ENCODE peak calls at places on chromosomes 3 and 15, in nine cellular contexts. P is stomach, W is tibial artery, G is mesendoderm, F is hepatocyte, Y is GM23248, J is heart left ventricle, I is uterus, U is left ventricle myocardium inferior. O is an unnamed sample.

GRCh38 chr15:60004846-60005351 is 788 bp downstream of the FOXB1 start:
- DNase-seq in P (no peak), W (no peak), G (peak; percentile 78), F (no peak), Y (peak; percentile 27), J (no peak), I (no peak), U (no peak), O (no peak)

GRCh38 chr3:128476659-128477058 is 10.0 kb upstream of the DNAJB8 start:
- DNase-seq in P (no peak), W (no peak), G (no peak), F (no peak), Y (no peak), J (no peak), I (no peak), U (no peak), O (no peak)

GRCh38 chr3:97821413-97821809 is 400 bp upstream of the CRYBG3 start:
- DNase-seq in P (peak; percentile 45), W (peak; percentile 71), G (no peak), F (peak; percentile 66), Y (no peak), J (peak; percentile 59), I (no peak), U (peak; percentile 38), O (peak; percentile 2)

GRCh38 chr15:86743283-86743903 is 663.7 kb downstream of the AGBL1 start:
- DNase-seq in P (peak; percentile 36), W (no peak), G (peak; percentile 84), F (peak; percentile 73), Y (no peak), J (no peak), I (peak; percentile 23), U (peak; percentile 25), O (no peak)

GRCh38 chr3:192060160-192060783 is 599.3 kb downstream of the PYDC2 start:
- DNase-seq in P (no peak), W (no peak), G (no peak), F (no peak), Y (no peak), J (no peak), I (no peak), U (no peak), O (no peak)

GRCh38 chr3:38109580-38110313 is 27.2 kb downstream of the ACAA1 start:
- DNase-seq in P (peak; percentile 15), W (peak; percentile 62), G (no peak), F (no peak), Y (no peak), J (no peak), I (no peak), U (no peak), O (no peak)

GRCh38 chr15:54353726-54354125 is 375.5 kb downstream of the UNC13C start:
- DNase-seq in P (no peak), W (no peak), G (no peak), F (no peak), Y (no peak), J (no peak), I (no peak), U (no peak), O (no peak)

GRCh38 chr3:30622047-30622545 is 15.7 kb downstream of the TGFBR2 start:
- DNase-seq in P (no peak), W (no peak), G (no peak), F (no peak), Y (no peak), J (no peak), I (no peak), U (no peak), O (no peak)

GRCh38 chr3:128933922-128934253 is 54.5 kb downstream of the ACAD9 start:
- DNase-seq in P (no peak), W (no peak), G (no peak), F (no peak), Y (no peak), J (no peak), I (no peak), U (no peak), O (no peak)

GRCh38 chr15:60320365-60320764 is 77.4 kb downstream of the ANXA2 start:
- DNase-seq in P (no peak), W (no peak), G (no peak), F (no peak), Y (no peak), J (no peak), I (no peak), U (no peak), O (no peak)

GRCh38 chr15:61890106-61890505 is 170.1 kb downstream of the VPS13C start:
- DNase-seq in P (no peak), W (no peak), G (no peak), F (no peak), Y (no peak), J (no peak), I (no peak), U (no peak), O (no peak)

GRCh38 chr3:14266361-14266760 is 87.7 kb downstream of the LSM3 start:
- DNase-seq in P (no peak), W (no peak), G (no peak), F (peak; percentile 58), Y (peak; percentile 96), J (peak; percentile 63), I (peak; percentile 84), U (peak; percentile 42), O (no peak)

GRCh38 chr15:61038387-61038786 is 190.7 kb downstream of the RORA start:
- DNase-seq in P (no peak), W (no peak), G (no peak), F (peak; percentile 15), Y (peak; percentile 26), J (no peak), I (no peak), U (no peak), O (no peak)

GRCh38 chr3:165874663-165875489 is 37.7 kb upstream of the BCHE start:
- DNase-seq in P (no peak), W (no peak), G (peak; percentile 45), F (peak; percentile 12), Y (no peak), J (no peak), I (no peak), U (no peak), O (no peak)

GRCh38 chr3:139357899-139358298 is 14.1 kb downstream of the MRPS22 start:
- DNase-seq in P (no peak), W (no peak), G (no peak), F (no peak), Y (no peak), J (no peak), I (no peak), U (no peak), O (no peak)

GRCh38 chr3:11145888-11146287 is 8.4 kb upstream of the HRH1 start:
- DNase-seq in P (no peak), W (no peak), G (no peak), F (no peak), Y (peak; percentile 84), J (no peak), I (no peak), U (no peak), O (no peak)

DNA sequence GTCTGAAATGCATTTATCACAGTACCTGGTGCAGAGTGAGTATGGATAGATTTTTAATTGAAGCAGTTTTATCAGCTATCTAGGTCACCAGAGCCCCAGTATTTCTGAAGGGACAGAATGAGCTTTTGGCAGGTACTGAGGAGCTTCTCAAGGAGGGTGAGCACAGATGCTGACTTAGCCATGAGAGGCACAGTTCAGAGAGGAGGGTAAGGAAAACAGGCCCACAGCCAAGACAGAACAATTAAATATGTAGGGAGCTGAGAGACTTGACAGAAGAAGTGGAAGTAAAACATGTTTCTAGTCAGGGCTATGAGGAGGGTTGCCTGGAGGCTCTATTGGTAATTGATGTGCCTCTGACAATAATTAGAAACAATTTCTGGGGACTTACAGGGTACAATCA is 20.1 kb downstream of the ZNF80 start:
- DNase-seq in P (no peak), W (no peak), G (no peak), F (no peak), Y (no peak), J (no peak), I (no peak), U (no peak), O (no peak)
- H3K4me1 ChIP-seq in P (peaks cover 10% of the 10 kb centered on the region), W (no peaks in the 10 kb centered on the region), G (peaks cover 15% of the 10 kb centered on the region), F (no peaks in the 10 kb centered on the region), Y (peaks cover 18% of the 10 kb centered on the region), J (peaks cover 10% of the 10 kb centered on the region), I (no peaks in the 10 kb centered on the region), U (peaks cover 16% of the 10 kb centered on the region), O (peaks cover 6% of the 10 kb centered on the region)

DNA sequence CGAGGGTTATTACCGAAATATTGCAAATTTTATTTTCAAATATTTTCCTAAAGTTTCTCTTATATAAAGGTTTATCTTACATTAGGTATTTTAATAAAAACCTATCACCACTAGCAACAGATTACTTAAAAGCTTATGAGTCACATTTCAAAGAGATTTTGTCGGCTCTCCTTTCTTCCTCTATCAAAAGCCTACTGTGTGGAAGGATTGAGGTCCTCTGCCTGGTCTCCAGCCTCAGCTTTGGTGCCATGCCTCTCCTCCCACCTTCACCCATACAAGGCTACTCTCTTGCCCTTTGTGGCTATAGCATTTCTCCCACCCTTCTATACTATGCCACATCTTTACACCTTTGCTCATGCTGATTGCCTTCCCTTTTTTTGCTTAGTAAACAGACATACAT is 199.3 kb downstream of the TNIK start:
- DNase-seq in P (no peak), W (no peak), G (no peak), F (no peak), Y (no peak), J (no peak), I (no peak), U (no peak), O (no peak)
- H3K27ac ChIP-seq in P (peak overlapping the region; percentile 80), W (no peak overlapping the region), G (no peak overlapping the region), F (no peak overlapping the region), Y (no peak overlapping the region), J (no peak overlapping the region), I (no peak overlapping the region), U (no peak overlapping the region), O (no peak overlapping the region)

GRCh38 chr3:150757364-150757763 is 5.6 kb downstream of the SIAH2 start:
- DNase-seq in P (no peak), W (no peak), G (peak; percentile 59), F (no peak), Y (no peak), J (no peak), I (no peak), U (no peak), O (no peak)

GRCh38 chr3:150756491-150757059 is 6.4 kb downstream of the SIAH2 start:
- DNase-seq in P (no peak), W (no peak), G (no peak), F (no peak), Y (no peak), J (no peak), I (no peak), U (no peak), O (no peak)

GRCh38 chr3:150754896-150755295 is 8.1 kb downstream of the SIAH2 start:
- DNase-seq in P (no peak), W (no peak), G (no peak), F (no peak), Y (no peak), J (no peak), I (no peak), U (no peak), O (no peak)

GRCh38 chr3:150757768-150758167 is 5.2 kb downstream of the SIAH2 start:
- DNase-seq in P (no peak), W (no peak), G (peak; percentile 50), F (no peak), Y (no peak), J (no peak), I (no peak), U (no peak), O (no peak)

GRCh38 chr3:150755902-150756301 is 7.1 kb downstream of the SIAH2 start:
- DNase-seq in P (no peak), W (no peak), G (no peak), F (no peak), Y (peak; percentile 46), J (no peak), I (no peak), U (no peak), O (no peak)
- H3K4me1 ChIP-seq in P (peaks cover 98% of the 10 kb centered on the region), W (peaks cover 73% of the 10 kb centered on the region), G (no peaks in the 10 kb centered on the region), F (peaks cover 49% of the 10 kb centered on the region), Y (peaks cover 39% of the 10 kb centered on the region), J (peaks cover 57% of the 10 kb centered on the region), I (peaks cover 9% of the 10 kb centered on the region), U (peaks cover 90% of the 10 kb centered on the region), O (peaks cover 23% of the 10 kb centered on the region)

GRCh38 chr15:64209680-64210334 is 47.0 kb upstream of the PPIB start:
- DNase-seq in P (no peak), W (no peak), G (no peak), F (peak; percentile 28), Y (peak; percentile 64), J (no peak), I (no peak), U (no peak), O (no peak)
- H3K27ac ChIP-seq in P (no peak overlapping the region), W (no peak overlapping the region), G (no peak overlapping the region), F (no peak overlapping the region), Y (no peak overlapping the region), J (no peak overlapping the region), I (no peak overlapping the region), U (no peak overlapping the region), O (no peak overlapping the region)

O was measured in thoracic aorta.